ENCODE peak calls at places on chromosomes 7 and 10, in ten cellular contexts. L, O, Y, R, F, X, K, A, V and C are unnamed samples. For H3K4me1, the result is how much of the 10 kb centered on the place peaks cover.

GRCh38 chr7:118472581-118472980 is 248.1 kb downstream of the ANKRD7 start:
- DNase-seq in L (no peak), O (no peak), F (no peak), X (no peak), R (no peak), K (no peak), Y (no peak), A (no peak), V (no peak), C (no peak)

GRCh38 chr7:2004841-2005351 is 227.8 kb downstream of the MAD1L1 start:
- DNase-seq in R (no peak), O (peak), L (no peak), X (peak), K (peak), Y (no peak), F (no peak), V (no peak), A (no peak), C (no peak)

GRCh38 chr10:70191906-70192305 is 21.6 kb upstream of the SAR1A start:
- DNase-seq in R (no peak), O (no peak), A (no peak), V (peak), Y (no peak), L (no peak), X (no peak), K (no peak), F (no peak), C (no peak)

GRCh38 chr7:151897201-151897711 is 20.3 kb upstream of the PRKAG2 start:
- DNase-seq in V (no peak), O (no peak), L (peak), F (peak), Y (no peak), A (peak), R (no peak), X (no peak), K (peak), C (no peak)

GRCh38 chr7:29485376-29486190 is 78.1 kb upstream of the PRR15 start:
- DNase-seq in V (no peak), K (no peak), R (no peak), O (no peak), Y (no peak), X (no peak), L (no peak), F (no peak), A (no peak), C (no peak)

GRCh38 chr10:45058580-45058979 is 57.9 kb downstream of the ZNF22 start:
- DNase-seq in V (no peak), F (no peak), K (no peak), X (no peak), L (no peak), R (no peak), A (no peak), Y (no peak), O (no peak), C (no peak)

GRCh38 chr10:37860494-37861190 is 3.2 kb upstream of the ZNF248 start:
- DNase-seq in R (no peak), K (no peak), X (no peak), Y (no peak), L (peak), V (peak), F (no peak), A (no peak), O (no peak), C (no peak)

GRCh38 chr10:93462881-93463280 is 19.3 kb downstream of the MYOF start:
- DNase-seq in K (no peak), V (peak), X (no peak), L (no peak), Y (no peak), R (no peak), O (peak), F (no peak), A (no peak), C (no peak)

GRCh38 chr10:77321868-77322267 is 315.7 kb downstream of the KCNMA1 start:
- DNase-seq in K (no peak), Y (no peak), A (no peak), X (no peak), R (no peak), V (no peak), F (no peak), L (no peak), O (no peak), C (no peak)

GRCh38 chr7:20777377-20778062 is 9.2 kb downstream of the SP8 start:
- DNase-seq in L (no peak), A (no peak), X (no peak), O (no peak), Y (no peak), F (no peak), R (no peak), V (no peak), K (no peak), C (no peak)

GRCh38 chr10:129339191-129339590 is 127.8 kb upstream of the MGMT start:
- DNase-seq in O (no peak), A (no peak), X (no peak), K (no peak), Y (no peak), R (no peak), F (no peak), L (no peak), V (no peak), C (no peak)

GRCh38 chr10:129342385-129342784 is 124.7 kb upstream of the MGMT start:
- DNase-seq in O (no peak), X (no peak), A (no peak), K (no peak), L (no peak), R (no peak), Y (no peak), V (no peak), F (no peak), C (no peak)

GRCh38 chr10:129341131-129341530 is 125.9 kb upstream of the MGMT start:
- DNase-seq in Y (no peak), V (no peak), F (no peak), X (no peak), K (no peak), L (no peak), R (no peak), O (no peak), A (no peak), C (no peak)

GRCh38 chr10:129343141-129343540 is 123.9 kb upstream of the MGMT start:
- DNase-seq in K (no peak), O (no peak), L (no peak), V (no peak), X (no peak), R (no peak), F (no peak), Y (no peak), A (no peak), C (no peak)

DNA sequence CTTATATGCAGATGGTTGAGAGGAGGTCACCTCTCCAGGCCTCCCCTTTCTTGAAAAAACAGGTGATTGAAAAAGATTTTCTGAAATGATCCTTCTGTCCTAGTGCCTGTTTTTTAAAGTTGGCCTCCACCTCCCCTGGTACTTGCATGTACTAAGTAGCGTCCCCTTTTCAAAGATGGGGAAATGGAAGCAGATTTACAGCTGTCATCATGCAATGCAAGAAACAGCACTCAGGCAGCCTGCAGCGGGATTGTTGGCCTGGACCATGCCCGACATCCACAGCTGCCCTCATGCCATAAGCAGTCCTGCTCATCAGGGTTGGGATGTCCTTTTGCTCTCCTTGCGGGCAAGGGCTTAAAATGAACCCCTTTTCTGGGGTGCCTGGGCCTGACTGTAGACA is 127.2 kb upstream of the MGMT start:
- DNase-seq in Y (no peak), X (no peak), R (no peak), K (no peak), F (no peak), A (no peak), V (no peak), L (no peak), O (no peak), C (no peak)
- TF ChIP-seq CTCF in Y (no peak), X (no peak), R (no peak), K (no peak), F (no peak), A (no peak), V (no peak), L (no peak), O (no peak), C (no peak)

GRCh38 chr10:26840938-26841732 is 19.6 kb downstream of the ABI1 start:
- DNase-seq in L (no peak), F (no peak), K (no peak), O (no peak), X (no peak), Y (no peak), R (no peak), V (no peak), A (no peak), C (no peak)
- H3K4me1 ChIP-seq in L (under half), F (under half), K (under half), O (under half), X (under half), Y (under half), R (under half), V (under half), A (under half), C (under half)

GRCh38 chr7:93964813-93965212 is 39.3 kb downstream of the BET1 start:
- DNase-seq in Y (no peak), F (no peak), K (no peak), A (no peak), L (no peak), O (no peak), R (no peak), X (no peak), V (no peak), C (no peak)
- TF ChIP-seq CTCF in Y (no peak), F (no peak), K (no peak), A (no peak), L (no peak), O (no peak), R (no peak), X (no peak), V (no peak), C (no peak)

GRCh38 chr7:26145236-26145635 is 6.8 kb upstream of the NFE2L3 start:
- DNase-seq in L (no peak), Y (no peak), O (no peak), F (no peak), R (no peak), X (no peak), V (no peak), K (no peak), A (no peak), C (no peak)
- H3K4me1 ChIP-seq in L (under half), Y (under half), O (under half), F (under half), R (under half), X (under half), V (under half), K (under half), A (under half), C (under half)

GRCh38 chr7:132207782-132208181 is 368.5 kb downstream of the PLXNA4 start:
- DNase-seq in X (no peak), L (no peak), K (no peak), R (no peak), O (no peak), V (no peak), F (no peak), Y (no peak), A (no peak), C (no peak)
- TF ChIP-seq CTCF in X (no peak), L (no peak), K (no peak), R (no peak), O (no peak), V (no peak), F (no peak), Y (no peak), A (no peak), C (no peak)

DNA sequence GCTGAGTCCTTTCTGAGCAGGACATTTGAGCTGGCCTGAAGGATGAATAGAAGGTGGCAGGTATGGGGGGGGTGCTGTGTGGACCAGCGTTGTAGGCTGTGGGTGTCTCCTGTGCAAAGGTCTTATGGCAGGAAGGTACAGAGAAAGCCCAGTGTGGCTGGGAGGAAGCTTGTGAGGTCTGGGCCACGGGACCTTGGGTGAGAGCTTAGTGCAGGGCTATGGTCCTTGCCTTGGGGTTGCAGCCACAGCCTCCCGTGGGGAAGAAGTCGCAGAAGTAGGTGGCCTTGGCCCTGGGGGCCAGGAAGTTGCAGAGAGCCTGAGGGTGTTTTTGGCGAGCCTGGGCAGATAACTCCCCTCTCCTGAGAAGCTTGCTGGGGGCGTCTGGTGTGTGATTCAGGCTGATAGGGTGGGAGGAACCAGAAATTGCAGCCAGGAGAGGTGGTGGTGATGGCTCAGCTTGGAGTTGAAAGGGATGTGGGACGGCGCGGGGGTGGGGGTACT is 172.0 kb upstream of the TNRC18 start:
- DNase-seq in V (peak), F (peak), Y (peak), X (no peak), L (no peak), K (no peak), R (no peak), O (no peak), A (no peak), C (no peak)
- H3K4me1 ChIP-seq in V (under half), F (half or more), Y (under half), X (under half), L (under half), K (under half), R (half or more), O (half or more), A (under half), C (half or more)

DNA sequence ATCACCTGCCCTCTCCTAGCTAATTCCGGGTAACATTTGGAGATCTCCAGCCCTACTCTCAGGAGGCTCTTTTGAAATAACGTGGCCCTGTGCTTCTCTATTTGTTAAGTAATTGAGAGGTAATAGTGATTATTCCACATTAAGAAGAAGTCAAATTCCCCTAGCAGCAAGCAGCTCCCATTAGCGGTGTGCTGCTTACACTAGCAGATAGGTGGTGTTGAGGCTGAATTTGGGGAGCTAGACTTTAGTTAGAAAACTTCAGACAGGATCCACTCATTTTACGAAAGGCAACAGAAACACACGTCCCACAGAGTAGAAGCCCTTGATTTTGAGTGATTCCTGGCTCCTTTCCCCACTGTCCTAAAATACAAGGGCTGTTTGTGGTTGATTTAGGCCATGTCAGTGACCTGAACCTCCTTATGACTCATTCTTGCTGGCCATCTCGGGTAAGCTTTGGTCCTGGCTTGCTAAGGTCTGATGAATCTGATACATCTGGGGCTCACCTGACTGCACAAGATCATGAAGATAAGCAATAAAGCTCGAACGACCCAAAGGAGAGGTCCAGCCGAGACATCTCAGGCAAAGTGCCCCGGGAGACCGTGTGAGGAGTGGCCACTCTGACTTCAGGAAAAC is 77.2 kb downstream of the FAM204A start:
- DNase-seq in R (no peak), K (no peak), A (no peak), L (no peak), V (no peak), O (no peak), Y (no peak), F (no peak), X (no peak), C (no peak)
- TF ChIP-seq CTCF in R (peak), K (no peak), A (no peak), L (no peak), V (no peak), O (no peak), Y (no peak), F (no peak), X (no peak), C (no peak)